ENCODE peak calls at places on chromosomes 3 and 15, in five cellular contexts. H, B, C, N and V are unnamed samples.

GRCh38 chr15:65818927-65819562 is 27.0 kb upstream of the DENND4A start:
- DNase-seq in H (no peak), B (no peak), C (no peak), N (no peak), V (no peak)

GRCh38 chr3:12150112-12150511 is 8.6 kb downstream of the TIMP4 start:
- DNase-seq in H (no peak), B (no peak), C (no peak), N (no peak), V (no peak)

GRCh38 chr3:9231006-9231405 is 18.4 kb downstream of the SRGAP3 start:
- DNase-seq in H (no peak), B (no peak), C (no peak), N (no peak), V (no peak)

GRCh38 chr3:30141178-30141581 is 465.2 kb upstream of the TGFBR2 start:
- DNase-seq in H (no peak), B (no peak), C (no peak), N (no peak), V (no peak)

GRCh38 chr3:35200056-35200455 is 439.3 kb upstream of the ARPP21 start:
- DNase-seq in H (no peak), B (peak), C (no peak), N (no peak), V (no peak)

GRCh38 chr3:194382196-194382891 is 12.8 kb upstream of the LRRC15 start:
- DNase-seq in H (no peak), B (no peak), C (no peak), N (no peak), V (no peak)

GRCh38 chr15:99452728-99453643 is 112.8 kb upstream of the MEF2A start:
- DNase-seq in H (no peak), B (no peak), C (no peak), N (no peak), V (no peak)

GRCh38 chr3:196666001-196666867 is 26.7 kb downstream of the NRROS start:
- DNase-seq in H (peak), B (peak), C (peak), N (peak), V (peak)

GRCh38 chr3:45997942-45998341 is 2.3 kb upstream of the FYCO1 start:
- DNase-seq in H (no peak), B (no peak), C (no peak), N (no peak), V (no peak)

GRCh38 chr3:114221165-114221880 is 16.1 kb downstream of the ZNF80 start:
- DNase-seq in H (no peak), B (no peak), C (no peak), N (no peak), V (no peak)

GRCh38 chr3:113136071-113136470 is 75.3 kb upstream of the BOC start:
- DNase-seq in H (peak), B (peak), C (peak), N (no peak), V (no peak)

GRCh38 chr15:72722071-72722696 is 36.2 kb downstream of the BBS4 start:
- DNase-seq in H (peak), B (peak), C (peak), N (peak), V (peak)

GRCh38 chr3:150956376-150956775 is 16.2 kb downstream of the CLRN1 start:
- DNase-seq in H (peak), B (peak), C (no peak), N (no peak), V (no peak)

GRCh38 chr3:13451301-13451673 is 28.8 kb upstream of the HDAC11 start:
- DNase-seq in H (peak), B (peak), C (no peak), N (no peak), V (no peak)

GRCh38 chr3:141981084-141981483 is 104.6 kb downstream of the ATP1B3 start:
- DNase-seq in H (no peak), B (peak), C (no peak), N (no peak), V (no peak)

GRCh38 chr3:95333826-95334225 is 1271.0 kb downstream of the NSUN3 start:
- DNase-seq in H (no peak), B (no peak), C (no peak), N (no peak), V (no peak)

GRCh38 chr15:65132841-65133549 is 613 bp downstream of the PDCD7 start:
- DNase-seq in H (peak), B (peak), C (peak), N (peak), V (peak)

GRCh38 chr3:53171109-53171453 is 10.1 kb downstream of the PRKCD start:
- DNase-seq in H (no peak), B (no peak), C (no peak), N (no peak), V (no peak)

GRCh38 chr15:83030021-83030420 is 18.6 kb upstream of the C15orf40 start:
- DNase-seq in H (no peak), B (peak), C (peak), N (no peak), V (peak)

GRCh38 chr3:49712631-49713317 is 6.7 kb downstream of the AMIGO3 start:
- DNase-seq in H (no peak), B (no peak), C (peak), N (no peak), V (no peak)

GRCh38 chr3:177979684-177980083 is 556.6 kb upstream of the KCNMB2 start:
- DNase-seq in H (no peak), B (no peak), C (no peak), N (no peak), V (no peak)

GRCh38 chr3:114660808-114661207 is 367.0 kb downstream of the TIGIT start:
- DNase-seq in H (no peak), B (no peak), C (no peak), N (no peak), V (no peak)

GRCh38 chr3:182708810-182709209 is 84.5 kb upstream of the ATP11B start:
- DNase-seq in H (no peak), B (no peak), C (no peak), N (no peak), V (no peak)

GRCh38 chr3:50428007-50428633 is 68.8 kb upstream of the TMEM115 start:
- DNase-seq in H (no peak), B (peak), C (no peak), N (no peak), V (no peak)

GRCh38 chr15:42364529-42364928 is 5.2 kb downstream of the CAPN3 start:
- DNase-seq in H (peak), B (no peak), C (no peak), N (no peak), V (no peak)

GRCh38 chr15:53197426-53197839 is 407.3 kb upstream of the ONECUT1 start:
- DNase-seq in H (peak), B (peak), C (peak), N (peak), V (peak)

GRCh38 chr3:23547905-23548304 is 257.9 kb upstream of the UBE2E1 start:
- DNase-seq in H (no peak), B (no peak), C (no peak), N (no peak), V (no peak)

GRCh38 chr15:23372284-23372683 is 17.7 kb downstream of the GOLGA8S start:
- DNase-seq in H (no peak), B (no peak), C (peak), N (no peak), V (peak)

GRCh38 chr3:182420741-182421140 is 372.6 kb upstream of the ATP11B start:
- DNase-seq in H (no peak), B (no peak), C (no peak), N (no peak), V (no peak)

GRCh38 chr15:76994496-76994895 is 430 bp upstream of the PSTPIP1 start:
- DNase-seq in H (no peak), B (no peak), C (no peak), N (no peak), V (no peak)

GRCh38 chr3:125055165-125055912 is 458 bp downstream of the HEG1 start:
- DNase-seq in H (peak), B (no peak), C (peak), N (no peak), V (peak)

DNA sequence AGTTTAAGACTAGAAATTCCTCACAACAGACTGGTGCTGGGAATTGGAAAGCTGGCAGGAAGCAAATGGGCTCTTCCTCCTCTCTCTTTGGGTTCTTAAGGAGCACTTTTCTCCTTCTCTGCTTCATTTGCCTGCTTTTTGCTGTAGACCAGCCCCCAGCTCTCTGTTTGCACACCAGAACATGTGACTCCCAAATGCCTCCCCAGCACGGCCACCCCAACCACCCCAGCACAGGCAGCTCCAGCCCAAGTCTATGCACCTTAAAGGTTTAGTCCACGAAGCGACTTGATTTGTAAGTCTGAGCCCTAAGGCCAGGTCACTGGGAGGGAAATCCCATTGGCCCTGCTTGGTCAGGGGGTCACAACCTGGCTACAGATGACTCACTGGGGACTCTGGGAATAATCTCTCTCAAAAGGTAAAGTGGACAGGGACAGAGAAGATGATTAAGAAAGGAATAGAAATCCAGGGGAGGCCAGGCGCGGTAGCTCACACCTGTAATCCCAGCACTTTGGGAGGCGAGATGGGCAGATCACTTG is 377.8 kb upstream of the PROK2 start:
- DNase-seq in H (no peak), B (no peak), C (no peak), N (no peak), V (no peak)
- H2AFZ ChIP-seq in H (no peak), B (no peak), C (peak), N (no peak), V (peak)

DNA sequence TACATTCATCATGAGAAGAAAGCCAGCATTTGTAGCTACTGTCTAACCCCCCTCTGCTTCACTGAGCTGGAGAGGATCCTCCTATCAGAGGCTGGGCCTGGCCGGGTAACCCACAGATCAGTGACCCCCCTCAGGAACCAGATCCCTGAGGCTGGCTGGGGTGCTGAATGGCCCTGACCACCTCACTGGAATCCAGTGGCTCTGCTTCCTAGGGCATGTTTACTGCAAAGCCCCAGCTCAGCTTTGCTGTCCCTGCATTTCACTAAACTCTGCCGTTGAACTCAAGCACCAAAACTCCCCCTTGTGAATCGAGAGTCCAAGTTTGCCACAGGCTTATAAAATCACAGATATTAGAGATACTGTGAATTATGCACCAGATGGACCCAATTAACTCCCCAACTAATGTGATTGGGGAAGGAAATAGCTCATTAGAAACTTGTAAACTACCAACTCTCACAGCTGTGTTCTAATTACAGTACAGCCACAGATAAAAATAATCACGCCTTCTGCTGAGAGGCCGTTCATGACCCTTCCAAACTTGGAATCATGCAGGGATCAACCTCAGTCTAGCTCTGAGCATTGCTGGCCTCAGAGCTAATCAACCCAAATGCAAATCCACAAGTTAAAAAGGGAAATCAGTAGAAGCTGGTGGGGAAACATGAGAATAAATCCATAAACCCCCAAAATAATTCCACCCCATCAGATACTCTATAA is 47.0 kb downstream of the OCA2 start:
- DNase-seq in H (no peak), B (no peak), C (no peak), N (no peak), V (no peak)
- H2AFZ ChIP-seq in H (no peak), B (no peak), C (no peak), N (no peak), V (no peak)

GRCh38 chr15:56737791-56738190 is 4.5 kb upstream of the ZNF280D start:
- DNase-seq in H (no peak), B (no peak), C (no peak), N (no peak), V (no peak)
- H2AFZ ChIP-seq in H (no peak), B (no peak), C (no peak), N (no peak), V (no peak)

DNA sequence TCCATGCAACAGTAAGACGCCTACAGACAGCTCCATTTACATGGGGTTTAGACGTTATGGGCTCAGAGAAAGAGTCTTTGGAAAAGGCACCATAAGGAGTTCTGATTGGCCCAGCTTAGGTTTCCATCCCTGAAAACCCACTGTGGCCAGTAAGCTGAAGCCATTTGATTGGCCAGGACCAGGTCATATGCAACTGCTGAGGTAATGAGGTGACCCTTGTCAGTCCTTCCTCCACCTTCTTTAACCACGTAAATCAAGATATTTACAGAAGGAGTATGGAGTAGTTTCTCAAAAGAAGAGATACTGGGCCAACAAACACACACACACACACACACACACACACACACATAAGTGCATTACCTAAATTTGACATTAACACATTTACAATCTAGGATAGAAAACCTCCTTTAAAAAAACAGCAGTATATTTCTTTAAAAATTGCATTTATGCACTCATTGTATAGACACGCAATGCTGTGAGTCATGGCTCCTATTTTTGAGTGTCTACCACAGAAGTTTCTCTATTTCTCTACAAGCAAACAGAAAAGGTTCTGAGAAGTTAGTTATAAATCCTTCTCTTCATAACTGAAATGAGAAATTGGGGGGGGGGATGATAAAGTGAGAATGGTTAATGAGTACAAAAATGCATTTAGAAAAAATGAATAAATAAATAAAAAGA is 16.3 kb upstream of the MB21D2 start:
- DNase-seq in H (peak), B (peak), C (no peak), N (no peak), V (no peak)
- H2AFZ ChIP-seq in H (no peak), B (no peak), C (no peak), N (no peak), V (peak)

GRCh38 chr15:60346077-60346476 is 51.7 kb downstream of the ANXA2 start:
- DNase-seq in H (no peak), B (no peak), C (no peak), N (no peak), V (peak)

GRCh38 chr15:60344987-60345386 is 52.8 kb downstream of the ANXA2 start:
- DNase-seq in H (peak), B (no peak), C (no peak), N (no peak), V (peak)

GRCh38 chr15:60345616-60346015 is 52.2 kb downstream of the ANXA2 start:
- DNase-seq in H (no peak), B (no peak), C (no peak), N (no peak), V (no peak)

GRCh38 chr15:60340207-60340921 is 57.4 kb downstream of the ANXA2 start:
- DNase-seq in H (peak), B (no peak), C (peak), N (no peak), V (no peak)

DNA sequence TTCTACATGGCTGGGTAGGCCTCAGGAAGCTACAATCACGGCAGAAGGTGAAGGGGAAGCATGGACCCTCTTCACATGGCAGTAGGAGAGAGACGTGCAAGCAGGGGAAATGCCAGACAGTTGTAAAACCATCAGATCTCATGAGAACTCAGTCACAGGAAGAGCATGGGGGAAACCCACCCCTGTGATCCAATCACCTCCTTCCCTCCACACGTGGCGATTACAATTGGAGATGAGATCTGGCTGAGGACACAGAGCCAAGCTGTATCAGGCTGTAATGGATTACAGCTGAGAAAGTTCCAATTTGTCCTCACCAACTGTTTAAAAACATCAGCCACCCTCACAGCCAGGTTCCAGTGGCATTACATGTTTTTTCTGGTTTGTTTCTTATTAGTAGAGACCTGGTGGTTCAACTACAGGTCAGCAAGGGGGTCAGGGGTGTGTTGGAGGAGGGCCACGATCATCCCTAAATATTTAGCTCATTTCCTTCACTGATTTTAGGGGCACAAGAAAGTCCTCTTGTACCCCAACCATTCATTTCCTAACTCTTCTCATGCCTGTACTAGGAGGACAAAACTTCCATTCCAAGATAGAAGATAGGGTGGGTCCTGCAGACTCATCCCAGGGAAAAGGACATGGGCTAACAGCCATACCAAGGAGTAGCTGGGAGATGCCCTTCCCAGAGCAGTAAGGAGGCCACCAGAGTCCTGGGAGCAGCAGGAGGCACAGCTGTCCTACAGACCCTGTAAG is 54.4 kb downstream of the ANXA2 start:
- DNase-seq in H (peak), B (peak), C (no peak), N (no peak), V (no peak)
- H2AFZ ChIP-seq in H (no peak), B (no peak), C (peak), N (peak), V (no peak)

GRCh38 chr15:32704343-32705076 is 13.3 kb upstream of the GREM1 start:
- DNase-seq in H (peak), B (no peak), C (no peak), N (no peak), V (peak)
- H2AFZ ChIP-seq in H (peak), B (no peak), C (no peak), N (no peak), V (no peak)

GRCh38 chr15:40593588-40594428 is at the start of gene KNL1:
- DNase-seq in H (peak), B (peak), C (peak), N (peak), V (peak)
- H2AFZ ChIP-seq in H (peak), B (peak), C (peak), N (peak), V (peak)